ENCODE peak calls at places on chromosome 21, in five cellular contexts. K, H, U, W and P are unnamed samples.

GRCh38 chr21:35252831-35253230 is 203.7 kb upstream of the RUNX1 start:
- DNase-seq in K (no peak), H (peak), U (no peak), W (peak), P (no peak)

GRCh38 chr21:36235058-36235582 is 78.5 kb downstream of the DOP1B start:
- DNase-seq in K (no peak), H (no peak), U (no peak), W (no peak), P (no peak)

GRCh38 chr21:45417256-45417950 is 12.4 kb downstream of the COL18A1 start:
- DNase-seq in K (no peak), H (no peak), U (no peak), W (no peak), P (no peak)

GRCh38 chr21:35619184-35619583 is 441.1 kb downstream of the SETD4 start:
- DNase-seq in K (no peak), H (peak), U (no peak), W (peak), P (no peak)

GRCh38 chr21:21063828-21064227 is 65.6 kb downstream of the NCAM2 start:
- DNase-seq in K (no peak), H (no peak), U (no peak), W (no peak), P (no peak)

GRCh38 chr21:36854391-36854790 is 112.1 kb downstream of the HLCS start:
- DNase-seq in K (no peak), H (peak), U (peak), W (peak), P (no peak)

GRCh38 chr21:35648512-35648911 is 411.8 kb downstream of the SETD4 start:
- DNase-seq in K (no peak), H (no peak), U (peak), W (no peak), P (no peak)

GRCh38 chr21:23016617-23017016 is 2018.4 kb downstream of the NCAM2 start:
- DNase-seq in K (no peak), H (no peak), U (no peak), W (no peak), P (no peak)

GRCh38 chr21:45430521-45431501 is 25.8 kb downstream of the COL18A1 start:
- DNase-seq in K (no peak), H (peak), U (no peak), W (peak), P (no peak)